ENCODE peak calls at places on chromosome 3, in four cellular contexts. B, H, V and K are unnamed samples.

GRCh38 chr3:43248194-43248593 is 38.1 kb upstream of the SNRK start:
- DNase-seq in B (no peak), H (no peak), V (no peak), K (no peak)

GRCh38 chr3:152843955-152844354 is 9.0 kb downstream of the P2RY1 start:
- DNase-seq in B (no peak), H (no peak), V (no peak), K (no peak)

GRCh38 chr3:4977889-4978258 is 1.4 kb upstream of the BHLHE40 start:
- DNase-seq in B (no peak), H (no peak), V (no peak), K (no peak)

GRCh38 chr3:12139111-12139511 is 19.6 kb downstream of the TIMP4 start:
- DNase-seq in B (peak), H (no peak), V (peak), K (no peak)

GRCh38 chr3:190517696-190518095 is 3.8 kb downstream of the IL1RAP start:
- DNase-seq in B (no peak), H (no peak), V (no peak), K (no peak)

GRCh38 chr3:186097663-186098451 is 11.0 kb downstream of the ETV5 start:
- DNase-seq in B (peak), H (no peak), V (peak), K (no peak)

GRCh38 chr3:114450008-114450596 is 156.3 kb downstream of the TIGIT start:
- DNase-seq in B (no peak), H (no peak), V (no peak), K (no peak)

GRCh38 chr3:111874177-111874820 is 15.2 kb downstream of the PHLDB2 start:
- DNase-seq in B (no peak), H (no peak), V (no peak), K (no peak)

GRCh38 chr3:72310028-72310987 is 525.4 kb upstream of the PROK2 start:
- DNase-seq in B (no peak), H (no peak), V (peak), K (no peak)

GRCh38 chr3:65751123-65751700 is 287.5 kb downstream of the MAGI1 start:
- DNase-seq in B (no peak), H (no peak), V (peak), K (peak)

GRCh38 chr3:135907422-135908165 is 57.9 kb upstream of the PPP2R3A start:
- DNase-seq in B (no peak), H (no peak), V (no peak), K (no peak)

GRCh38 chr3:64190517-64191515 is 34.5 kb downstream of the PRICKLE2 start:
- DNase-seq in B (no peak), H (no peak), V (no peak), K (peak)

GRCh38 chr3:115321396-115321795 is 174.3 kb upstream of the ZBTB20 start:
- DNase-seq in B (no peak), H (no peak), V (no peak), K (no peak)

GRCh38 chr3:138939563-138940241 is 7.2 kb downstream of the FOXL2 start:
- DNase-seq in B (no peak), H (no peak), V (peak), K (no peak)

GRCh38 chr3:172241385-172241784 is 202.0 kb downstream of the FNDC3B start:
- DNase-seq in B (no peak), H (no peak), V (no peak), K (no peak)

GRCh38 chr3:74000715-74001114 is 376.0 kb upstream of the PDZRN3 start:
- DNase-seq in B (no peak), H (no peak), V (no peak), K (no peak)

GRCh38 chr3:141486735-141487418 is at the start of gene RASA2:
- DNase-seq in B (peak), H (no peak), V (peak), K (peak)

GRCh38 chr3:72492240-72492639 is 356.0 kb downstream of the SHQ1 start:
- DNase-seq in B (peak), H (no peak), V (no peak), K (no peak)

GRCh38 chr3:123880998-123881561 is 3.1 kb downstream of the MYLK start:
- DNase-seq in B (no peak), H (no peak), V (peak), K (no peak)

GRCh38 chr3:73710340-73710739 is 85.6 kb upstream of the PDZRN3 start:
- DNase-seq in B (no peak), H (no peak), V (no peak), K (no peak)

GRCh38 chr3:108117245-108117644 is 26.4 kb upstream of the CD47 start:
- DNase-seq in B (no peak), H (no peak), V (no peak), K (no peak)

GRCh38 chr3:24929521-24929920 is 434.9 kb upstream of the THRB start:
- DNase-seq in B (no peak), H (no peak), V (no peak), K (no peak)

DNA sequence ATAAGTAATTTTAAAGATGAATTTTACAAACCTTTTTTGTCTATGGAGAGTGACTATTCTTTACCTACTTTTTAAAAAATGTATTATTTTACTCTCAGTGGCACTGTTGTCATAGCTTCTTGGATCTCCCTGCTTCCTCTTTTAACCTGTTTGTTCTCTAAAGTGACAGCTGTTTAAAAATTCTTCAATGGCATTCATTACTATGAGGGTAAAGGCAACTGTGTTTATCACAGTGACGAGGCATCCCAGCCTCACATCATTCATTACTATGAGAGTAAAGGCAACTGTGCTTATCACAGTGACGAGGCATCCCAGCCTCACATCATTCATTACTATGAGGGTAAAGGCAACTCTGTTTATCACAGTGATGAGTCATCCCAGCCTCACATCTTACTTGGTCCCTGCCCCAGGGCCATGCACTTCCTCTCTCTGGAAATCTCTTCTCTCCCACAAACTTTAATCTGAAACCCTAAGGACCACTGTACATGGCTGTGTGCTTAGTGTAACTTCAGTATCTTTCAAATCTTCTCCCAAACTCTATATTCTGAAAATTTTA is 101.7 kb upstream of the ZNF717 start:
- DNase-seq in B (no peak), H (no peak), V (no peak), K (no peak)
- TF ChIP-seq CTCF in B (no peak), H (no peak), V (no peak), K (no peak)

DNA sequence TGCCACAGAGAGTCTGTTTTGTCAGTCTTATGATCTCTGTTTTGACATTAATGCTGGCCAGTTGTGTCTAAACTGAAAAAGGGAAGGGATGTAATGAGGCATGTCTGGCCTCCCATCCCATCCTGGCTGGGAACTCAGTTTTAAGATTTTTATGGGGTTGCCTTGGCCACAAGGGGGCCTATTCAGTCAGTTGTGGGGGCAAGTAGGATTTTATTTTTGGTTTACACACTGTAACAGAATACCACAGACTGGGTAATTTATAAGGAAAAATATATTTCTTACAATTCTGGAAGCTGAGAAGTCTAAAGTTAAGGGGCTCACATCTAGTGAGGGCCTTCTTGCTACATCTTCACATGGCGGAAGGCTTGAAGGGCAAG is 129.8 kb downstream of the TMEM108 start:
- DNase-seq in B (no peak), H (no peak), V (no peak), K (no peak)
- TF ChIP-seq CTCF in B (no peak), H (no peak), V (peak), K (no peak)

GRCh38 chr3:194298331-194299227 is 52.5 kb downstream of the CPN2 start:
- DNase-seq in B (no peak), H (no peak), V (no peak), K (no peak)

GRCh38 chr3:194301730-194302129 is 49.4 kb downstream of the CPN2 start:
- DNase-seq in B (no peak), H (no peak), V (no peak), K (no peak)

GRCh38 chr3:194300936-194301335 is 50.2 kb downstream of the CPN2 start:
- DNase-seq in B (no peak), H (no peak), V (no peak), K (no peak)

GRCh38 chr3:194296832-194297666 is 54.1 kb downstream of the CPN2 start:
- DNase-seq in B (no peak), H (no peak), V (peak), K (no peak)

GRCh38 chr3:194300392-194300758 is 50.8 kb downstream of the CPN2 start:
- DNase-seq in B (peak), H (peak), V (peak), K (no peak)
- TF ChIP-seq CTCF in B (no peak), H (no peak), V (no peak), K (no peak)

DNA sequence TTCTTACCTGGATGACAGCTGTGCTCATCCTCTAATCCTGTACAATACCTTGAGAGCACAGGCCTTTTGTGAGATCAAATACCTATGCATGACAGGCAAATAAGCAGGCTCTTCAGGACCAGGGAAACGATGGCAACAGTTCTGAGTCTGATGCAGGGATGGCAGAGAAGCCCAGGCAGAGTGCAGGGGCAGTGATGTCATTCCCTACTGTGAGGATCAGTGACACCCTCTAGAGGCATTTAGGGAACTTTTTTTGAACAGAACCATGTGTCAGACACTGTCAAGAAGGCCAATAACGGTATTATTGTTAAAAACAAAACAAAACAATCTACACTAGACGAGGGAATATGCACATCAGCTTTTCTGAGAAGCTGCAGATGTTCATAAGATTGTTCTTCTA is 314.8 kb upstream of the CTDSPL start:
- DNase-seq in B (no peak), H (no peak), V (no peak), K (no peak)
- TF ChIP-seq CTCF in B (peak), H (no peak), V (no peak), K (peak)

GRCh38 chr3:83321457-83321856 is 1560.0 kb upstream of the GBE1 start:
- DNase-seq in B (no peak), H (no peak), V (no peak), K (no peak)

GRCh38 chr3:83321891-83322290 is 1560.4 kb upstream of the GBE1 start:
- DNase-seq in B (no peak), H (no peak), V (no peak), K (no peak)

GRCh38 chr3:83317605-83318004 is 1556.2 kb upstream of the GBE1 start:
- DNase-seq in B (no peak), H (no peak), V (no peak), K (no peak)

GRCh38 chr3:83320726-83321125 is 1559.3 kb upstream of the GBE1 start:
- DNase-seq in B (no peak), H (no peak), V (no peak), K (no peak)
- TF ChIP-seq CTCF in B (no peak), H (no peak), V (no peak), K (no peak)

DNA sequence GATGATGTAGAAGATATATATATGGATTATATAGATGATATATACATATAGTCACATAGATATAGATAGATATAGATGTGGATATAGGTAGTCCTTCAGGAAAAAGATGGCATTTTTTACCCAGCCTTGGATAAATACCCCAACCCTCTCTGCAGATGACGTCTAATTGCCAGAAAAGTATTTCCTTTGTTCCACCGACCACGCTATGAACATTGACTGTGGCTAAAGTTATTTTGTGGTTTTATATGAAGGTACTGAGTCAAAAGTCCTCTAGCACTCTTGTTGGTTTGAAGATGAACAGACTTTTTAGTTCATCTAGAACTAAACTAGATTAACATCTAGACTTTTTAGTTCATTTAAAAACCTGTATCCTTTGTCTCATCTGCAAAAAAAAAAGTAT is 207.7 kb downstream of the PLOD2 start:
- DNase-seq in B (no peak), H (no peak), V (no peak), K (no peak)
- TF ChIP-seq CTCF in B (no peak), H (no peak), V (no peak), K (no peak)

GRCh38 chr3:52682016-52682415 is 3.7 kb downstream of the PBRM1 start:
- DNase-seq in B (peak), H (peak), V (no peak), K (no peak)
- TF ChIP-seq CTCF in B (no peak), H (no peak), V (no peak), K (peak)

GRCh38 chr3:52521488-52521824 is 12.2 kb downstream of the NT5DC2 start:
- DNase-seq in B (no peak), H (no peak), V (no peak), K (no peak)
- TF ChIP-seq CTCF in B (no peak), H (no peak), V (no peak), K (no peak)

DNA sequence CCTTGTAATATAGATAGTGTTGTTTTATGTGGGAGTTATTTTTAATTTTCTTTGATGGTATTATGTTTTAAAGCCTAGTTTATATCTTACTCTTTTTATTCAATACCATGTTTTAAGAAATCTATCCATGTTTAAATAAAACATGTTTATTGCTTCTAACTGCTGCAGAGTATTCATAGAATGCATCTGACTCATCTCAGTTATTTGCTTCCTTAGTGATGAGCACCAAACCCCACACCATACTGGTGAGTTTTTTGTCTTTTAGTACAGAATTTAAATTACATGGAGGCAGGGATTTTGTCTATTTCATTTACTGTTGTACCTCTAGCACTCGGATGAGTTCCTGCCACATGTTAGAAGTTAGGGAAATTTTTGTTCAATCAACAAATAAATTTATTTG is 209.2 kb downstream of the NSUN3 start:
- DNase-seq in B (no peak), H (no peak), V (no peak), K (no peak)
- TF ChIP-seq CTCF in B (no peak), H (no peak), V (no peak), K (no peak)